ENCODE peak calls at places on chromosomes 1 and 21, in five cellular contexts. O, A, Y, Z and U are unnamed samples.

GRCh38 chr1:84300501-84300900 is 1.0 kb upstream of the SAMD13 start:
- DNase-seq in Z (no peak), Y (no peak), O (no peak), A (no peak), U (no peak)

GRCh38 chr1:94553323-94553730 is 11.8 kb upstream of the F3 start:
- DNase-seq in A (no peak), O (no peak), Z (no peak), Y (no peak), U (no peak)

GRCh38 chr1:212315907-212316306 is 30.7 kb downstream of the PPP2R5A start:
- DNase-seq in Y (no peak), Z (peak; percentile 24), O (peak; percentile 55), A (no peak), U (no peak)

GRCh38 chr1:25802915-25803314 is 2.9 kb downstream of the SELENON start:
- DNase-seq in A (no peak), Z (no peak), Y (no peak), O (peak; percentile 39), U (no peak)

GRCh38 chr21:38945536-38946245 is 140.0 kb downstream of the ETS2 start:
- DNase-seq in Y (no peak), O (no peak), Z (no peak), A (no peak), U (no peak)

GRCh38 chr1:92478393-92478792 is 8.3 kb downstream of the GFI1 start:
- DNase-seq in A (no peak), Z (no peak), Y (no peak), O (no peak), U (no peak)

GRCh38 chr1:169041371-169041770 is 65.1 kb upstream of the ATP1B1 start:
- DNase-seq in O (no peak), A (no peak), Y (no peak), Z (no peak), U (no peak)

GRCh38 chr1:51520700-51521248 is 1.7 kb upstream of the EPS15 start:
- DNase-seq in Y (no peak), O (peak; percentile 79), A (no peak), Z (no peak), U (no peak)

GRCh38 chr1:4528590-4528989 is 125.8 kb upstream of the AJAP1 start:
- DNase-seq in Z (no peak), A (no peak), Y (no peak), O (no peak), U (no peak)

GRCh38 chr1:9218917-9219316 is 15.7 kb upstream of the H6PD start:
- DNase-seq in Y (no peak), A (no peak), O (no peak), Z (no peak), U (no peak)

GRCh38 chr1:8155528-8156186 is 129.5 kb upstream of the ERRFI1 start:
- DNase-seq in Y (no peak), Z (no peak), A (peak; percentile 34), O (no peak), U (no peak)

GRCh38 chr1:15730936-15731335 is 5.1 kb upstream of the SLC25A34 start:
- DNase-seq in Y (no peak), Z (no peak), A (no peak), O (no peak), U (no peak)

GRCh38 chr21:39601194-39601940 is 11.4 kb upstream of the B3GALT5 start:
- DNase-seq in Z (no peak), Y (no peak), A (no peak), O (no peak), U (no peak)

GRCh38 chr1:14138135-14138506 is 438.1 kb downstream of the PRDM2 start:
- DNase-seq in A (no peak), Z (no peak), O (no peak), Y (no peak), U (no peak)

GRCh38 chr1:197180252-197180878 is 33.9 kb upstream of the ASPM start:
- DNase-seq in Y (no peak), A (no peak), Z (no peak), O (peak; percentile 56), U (no peak)

GRCh38 chr21:18138507-18138906 is 106.1 kb upstream of the CHODL start:
- DNase-seq in Y (no peak), O (no peak), A (no peak), Z (no peak), U (no peak)

GRCh38 chr1:28035420-28035819 is 53.0 kb downstream of the EYA3 start:
- DNase-seq in Y (no peak), O (no peak), Z (no peak), A (no peak), U (no peak)

GRCh38 chr21:32889596-32889995 is 118.0 kb upstream of the PAXBP1 start:
- DNase-seq in O (no peak), Y (no peak), Z (no peak), A (no peak), U (no peak)

GRCh38 chr1:214603819-214604252 is 841 bp downstream of the CENPF start:
- DNase-seq in Y (no peak), A (no peak), Z (no peak), O (peak; percentile 32), U (no peak)

GRCh38 chr1:204308023-204308628 is 51.6 kb downstream of the PLEKHA6 start:
- DNase-seq in Y (no peak), A (no peak), Z (no peak), O (no peak), U (no peak)

GRCh38 chr1:204304067-204304466 is 55.7 kb downstream of the PLEKHA6 start:
- DNase-seq in A (no peak), Z (no peak), O (no peak), Y (no peak), U (no peak)

GRCh38 chr1:204306076-204306475 is 53.7 kb downstream of the PLEKHA6 start:
- DNase-seq in Z (no peak), O (no peak), A (no peak), Y (no peak), U (no peak)

GRCh38 chr1:204302769-204303168 is 57.0 kb downstream of the PLEKHA6 start:
- DNase-seq in A (no peak), Y (no peak), Z (no peak), O (no peak), U (no peak)

GRCh38 chr1:204307334-204307883 is 52.3 kb downstream of the PLEKHA6 start:
- DNase-seq in Y (peak; percentile 72), A (peak; percentile 50), O (no peak), Z (no peak), U (peak; percentile 67)
- TF ChIP-seq EP300 in Y (no peak), A (no peak), O (no peak), Z (no peak), U (no peak)

GRCh38 chr1:22350987-22351756 is 100.5 kb upstream of the ZBTB40 start:
- DNase-seq in O (no peak), Z (no peak), Y (no peak), A (no peak), U (no peak)
- TF ChIP-seq EP300 in O (no peak), Z (no peak), Y (no peak), A (no peak), U (no peak)

DNA sequence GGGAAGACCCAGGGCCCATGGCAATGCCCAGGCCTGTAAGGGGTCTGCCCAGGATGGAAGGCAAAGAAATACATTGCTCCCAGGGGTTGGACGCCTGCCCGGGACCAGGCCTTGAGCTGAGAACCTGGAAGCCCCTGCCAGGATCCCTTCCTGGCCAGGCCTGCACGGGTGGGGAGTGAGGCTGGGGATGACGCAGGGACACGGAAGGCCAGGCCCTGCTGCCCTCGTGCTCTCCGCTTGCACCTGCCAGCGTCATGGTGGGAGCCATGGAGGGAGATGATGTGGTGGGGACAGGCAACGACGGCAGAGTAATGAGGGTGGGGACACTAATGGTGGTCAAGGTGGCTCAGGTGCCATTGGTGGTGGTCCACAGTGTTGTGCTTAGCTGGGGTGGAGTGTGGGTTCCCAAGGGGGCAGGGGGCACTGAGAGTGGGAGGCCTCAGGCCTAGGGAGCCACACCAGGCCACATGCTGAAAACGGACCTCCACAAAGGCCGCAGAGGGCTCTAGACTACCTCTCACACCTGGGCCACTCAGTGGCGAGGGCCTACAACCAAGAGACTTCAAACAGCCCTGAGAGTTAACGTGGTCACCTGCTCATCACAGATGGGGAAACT is 4.3 kb downstream of the HES3 start:
- DNase-seq in Y (peak; percentile 53), Z (no peak), O (no peak), A (no peak), U (peak; percentile 52)
- TF ChIP-seq EP300 in Y (no peak), Z (no peak), O (no peak), A (no peak), U (no peak)

GRCh38 chr1:87155180-87155579 is 173.5 kb upstream of the LMO4 start:
- DNase-seq in Y (no peak), A (no peak), O (no peak), Z (no peak), U (no peak)

GRCh38 chr1:87156124-87156523 is 172.6 kb upstream of the LMO4 start:
- DNase-seq in A (no peak), O (no peak), Y (no peak), Z (no peak), U (no peak)

GRCh38 chr1:87151500-87152421 is 176.9 kb upstream of the LMO4 start:
- DNase-seq in Z (peak; percentile 62), Y (peak; percentile 42), A (peak; percentile 49), O (peak; percentile 67), U (peak; percentile 88)

GRCh38 chr1:87155648-87156047 is 173.0 kb upstream of the LMO4 start:
- DNase-seq in O (no peak), A (no peak), Y (no peak), Z (no peak), U (no peak)

GRCh38 chr1:87154351-87154750 is 174.3 kb upstream of the LMO4 start:
- DNase-seq in Y (no peak), O (no peak), A (no peak), Z (no peak), U (peak; percentile 32)
- TF ChIP-seq EP300 in Y (no peak), O (no peak), A (no peak), Z (no peak), U (no peak)

GRCh38 chr1:181141431-181141910 is 53.0 kb downstream of the IER5 start:
- DNase-seq in O (peak; percentile 88), A (peak; percentile 39), Z (peak; percentile 25), Y (no peak), U (peak; percentile 77)
- TF ChIP-seq EP300 in O (peak; percentile 63), A (no peak), Z (no peak), Y (no peak), U (no peak)